ENCODE peak calls at places on chromosome 1, in nine cellular contexts. C, E, D, G, Z, J, H, F and L are unnamed samples.

GRCh38 chr1:103160281-103160680 is 52.0 kb upstream of the COL11A1 start:
- DNase-seq in G (no peak), D (no peak), F (no peak), E (no peak), C (no peak), H (no peak), J (no peak), Z (no peak), L (no peak)

GRCh38 chr1:209526137-209526536 is 57.4 kb upstream of the CAMK1G start:
- DNase-seq in G (no peak), F (no peak), C (no peak), E (no peak), Z (no peak), D (no peak), H (no peak), J (no peak), L (no peak)

GRCh38 chr1:115729765-115730164 is 38.7 kb downstream of the CASQ2 start:
- DNase-seq in D (no peak), E (no peak), J (no peak), F (no peak), C (no peak), Z (no peak), H (no peak), G (no peak), L (no peak)

GRCh38 chr1:237471377-237471776 is 419.3 kb downstream of the ZP4 start:
- DNase-seq in E (no peak), H (no peak), C (no peak), Z (no peak), G (no peak), D (no peak), J (no peak), F (no peak), L (no peak)

GRCh38 chr1:162357681-162358266 is 18.9 kb downstream of the SPATA46 start:
- DNase-seq in J (peak; percentile 61), F (no peak), C (no peak), D (peak; percentile 33), G (no peak), Z (peak; percentile 50), E (peak; percentile 18), H (peak; percentile 46), L (no peak)

GRCh38 chr1:231065510-231066241 is 25.6 kb upstream of the FAM89A start:
- DNase-seq in J (no peak), G (no peak), H (no peak), Z (no peak), E (no peak), C (no peak), D (no peak), F (no peak), L (no peak)

GRCh38 chr1:23163395-23163794 is 5.3 kb downstream of the LUZP1 start:
- DNase-seq in C (no peak), E (no peak), H (no peak), G (no peak), D (no peak), F (no peak), Z (peak; percentile 23), J (no peak), L (no peak)

GRCh38 chr1:201709564-201710295 is 119.2 kb upstream of the IPO9 start:
- DNase-seq in F (peak; percentile 79), G (peak; percentile 10), H (peak; percentile 62), E (peak; percentile 82), Z (peak; percentile 67), D (peak; percentile 42), J (peak; percentile 49), C (peak; percentile 12), L (peak; percentile 39)

GRCh38 chr1:160260436-160261382 is 1.6 kb downstream of the DCAF8 start:
- DNase-seq in G (no peak), E (no peak), F (no peak), H (peak; percentile 73), J (peak; percentile 28), C (no peak), D (peak; percentile 49), Z (peak; percentile 35), L (no peak)

GRCh38 chr1:156481527-156481926 is 19.0 kb downstream of the MEF2D start:
- DNase-seq in H (no peak), C (no peak), Z (no peak), E (no peak), J (no peak), D (no peak), F (no peak), G (no peak), L (no peak)

GRCh38 chr1:65946376-65946775 is 153.7 kb downstream of the PDE4B start:
- DNase-seq in F (no peak), Z (no peak), H (no peak), J (no peak), D (no peak), G (no peak), E (no peak), C (no peak), L (no peak)

GRCh38 chr1:157438236-157439012 is 113.9 kb downstream of the FCRL5 start:
- DNase-seq in G (no peak), E (no peak), C (no peak), H (no peak), F (no peak), J (no peak), D (no peak), Z (no peak), L (no peak)

GRCh38 chr1:248589334-248589733 is 8.2 kb downstream of the OR2T10 start:
- DNase-seq in H (no peak), F (no peak), G (no peak), J (no peak), Z (no peak), E (no peak), D (no peak), C (no peak), L (no peak)

GRCh38 chr1:58035523-58035922 is 511.0 kb downstream of the OMA1 start:
- DNase-seq in C (no peak), E (no peak), H (no peak), D (peak; percentile 13), F (no peak), J (no peak), G (no peak), Z (peak; percentile 8), L (no peak)